ENCODE peak calls at places on chromosomes 5 and 9, in seven cellular contexts. T, M, X, Y, N, O and U are unnamed samples.

GRCh38 chr5:36741138-36741537 is 134.7 kb downstream of the SLC1A3 start:
- DNase-seq in O (no peak), X (no peak), T (no peak), M (peak; percentile 39), N (no peak), Y (no peak), U (no peak)

GRCh38 chr9:5630038-5630507 is 1.2 kb downstream of the RIC1 start:
- DNase-seq in Y (no peak), X (no peak), N (no peak), O (no peak), T (no peak), M (no peak), U (no peak)

GRCh38 chr5:170114271-170114670 is 8.6 kb downstream of the FOXI1 start:
- DNase-seq in M (no peak), X (no peak), T (no peak), Y (no peak), N (no peak), O (no peak), U (no peak)

GRCh38 chr5:62328772-62329491 is 22.9 kb downstream of the KIF2A start:
- DNase-seq in T (no peak), Y (no peak), X (no peak), N (no peak), M (no peak), O (no peak), U (no peak)

GRCh38 chr9:4923580-4924544 is 61.2 kb upstream of the JAK2 start:
- DNase-seq in M (peak; percentile 44), Y (no peak), X (no peak), O (no peak), T (no peak), N (no peak), U (peak; percentile 11)

GRCh38 chr5:102295534-102296228 is 403 bp downstream of the SLCO4C1 start:
- DNase-seq in O (no peak), M (no peak), X (no peak), T (no peak), Y (no peak), N (no peak), U (no peak)

GRCh38 chr5:68046445-68046844 is 169.1 kb upstream of the PIK3R1 start:
- DNase-seq in T (no peak), M (peak; percentile 98), N (peak; percentile 80), O (peak; percentile 46), X (no peak), Y (no peak), U (peak; percentile 12)

GRCh38 chr5:135878156-135878620 is 17.5 kb downstream of the IL9 start:
- DNase-seq in T (no peak), O (no peak), M (no peak), X (no peak), N (no peak), Y (no peak), U (no peak)

GRCh38 chr9:5557606-5558587 is 47.6 kb downstream of the PDCD1LG2 start:
- DNase-seq in X (peak; percentile 44), Y (no peak), T (no peak), O (peak; percentile 20), M (no peak), N (peak; percentile 79), U (peak; percentile 97)

GRCh38 chr5:148374693-148375360 is 8.9 kb upstream of the FBXO38 start:
- DNase-seq in O (peak; percentile 39), X (no peak), Y (peak; percentile 84), T (no peak), M (peak; percentile 65), N (no peak), U (peak; percentile 77)

GRCh38 chr9:128636024-128636390 is 20.6 kb downstream of the DYNC2I2 start:
- DNase-seq in M (no peak), T (no peak), X (peak; percentile 77), N (peak; percentile 78), O (no peak), Y (peak; percentile 90), U (no peak)

GRCh38 chr5:56060276-56061110 is 65.7 kb upstream of the IL6ST start:
- DNase-seq in T (no peak), Y (no peak), X (no peak), M (no peak), O (no peak), N (no peak), U (no peak)

DNA sequence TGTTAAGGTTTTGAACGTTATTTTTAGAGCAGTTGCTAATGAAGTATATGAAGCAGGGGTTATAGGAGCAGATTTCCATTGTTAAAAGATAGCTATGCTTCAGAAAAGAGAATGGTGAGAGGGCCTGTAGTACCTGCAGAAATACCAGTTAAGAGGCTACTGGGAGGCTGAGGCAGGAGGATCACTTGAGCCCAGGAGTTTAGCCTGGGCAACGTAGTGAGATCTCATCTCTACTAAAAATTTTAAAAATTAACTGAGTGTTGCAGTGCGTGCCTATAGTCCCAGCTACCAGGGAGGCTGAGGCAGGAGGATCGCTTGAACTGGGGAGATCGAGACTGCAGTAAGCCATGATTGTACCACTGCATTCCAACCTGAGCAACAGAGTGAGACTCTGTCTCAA is 148.8 kb downstream of the ZCCHC7 start:
- DNase-seq in Y (no peak), N (no peak), O (no peak), X (no peak), M (no peak), T (no peak), U (no peak)
- TF ChIP-seq CTCF in Y (no peak), N (no peak), O (no peak), X (no peak), M (no peak), T (no peak), U (no peak)

DNA sequence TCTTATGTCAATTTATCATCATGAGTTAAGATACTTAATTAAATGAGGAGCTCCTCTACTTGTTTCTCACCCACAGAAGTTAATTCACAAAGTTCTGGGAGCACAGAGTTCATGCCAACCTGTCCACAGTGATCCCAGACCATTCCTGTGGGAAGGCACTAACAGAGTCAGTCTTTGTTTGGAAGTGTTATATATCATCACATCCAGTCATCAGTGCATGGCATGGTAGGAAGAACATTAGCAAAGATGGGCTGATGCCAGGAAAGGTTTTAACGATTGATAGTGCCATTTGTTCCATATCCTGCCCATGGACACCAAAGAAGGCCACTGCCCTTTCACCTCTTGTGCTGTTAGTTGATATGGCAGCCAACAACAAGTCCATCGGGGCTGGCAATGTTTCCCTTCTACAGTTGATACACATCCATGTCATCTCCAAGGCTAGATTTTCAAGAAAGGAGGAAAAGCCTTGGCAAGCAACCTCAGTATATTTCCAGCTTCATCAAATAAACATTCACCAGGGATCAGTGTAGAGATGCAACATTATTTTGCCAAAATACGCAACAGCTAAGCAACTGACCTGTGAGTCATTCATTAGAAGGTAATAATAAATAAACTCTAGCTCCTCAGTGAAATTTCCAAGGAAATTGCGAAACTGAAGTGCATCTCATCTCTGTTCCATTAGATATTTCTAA is 169.6 kb downstream of the RORB start:
- DNase-seq in O (peak; percentile 32), Y (no peak), N (no peak), T (peak; percentile 56), M (peak; percentile 40), X (no peak), U (no peak)
- H3K27ac ChIP-seq in O (no peak overlapping the region), Y (no peak overlapping the region), N (no peak overlapping the region), T (peak overlapping the region; percentile 54), M (peak overlapping the region; percentile 66), X (no peak overlapping the region), U (no peak overlapping the region)

GRCh38 chr5:181222630-181223040 is 446 bp upstream of the TRIM41 start:
- DNase-seq in T (no peak), O (no peak), M (no peak), X (no peak), N (no peak), Y (no peak), U (no peak)
- TF ChIP-seq CTCF in T (no peak), O (no peak), M (no peak), X (no peak), N (peak; percentile 29), Y (no peak), U (no peak)

GRCh38 chr5:167820266-167820988 is 471.0 kb upstream of the WWC1 start:
- DNase-seq in Y (no peak), M (no peak), O (peak; percentile 31), X (no peak), T (no peak), N (no peak), U (no peak)
- H3K27ac ChIP-seq in Y (no peak overlapping the region), M (no peak overlapping the region), O (peak overlapping the region; percentile 64), X (no peak overlapping the region), T (no peak overlapping the region), N (no peak overlapping the region), U (no peak overlapping the region)

GRCh38 chr5:17039170-17039569 is 103.1 kb upstream of the MYO10 start:
- DNase-seq in O (no peak), Y (no peak), M (no peak), X (no peak), T (no peak), N (no peak), U (no peak)
- TF ChIP-seq CTCF in O (no peak), Y (no peak), M (no peak), X (no peak), T (no peak), N (no peak), U (no peak)